ENCODE peak calls at places on chromosome 5, in seven cellular contexts. F is GM03348; Q is RKO; V is GM06990; T is stimulated activated CD8-positive, alpha-beta memory T cell treated with anti-CD3 and anti-CD28 coated beads, Interleukin-12 subunit alpha, Interleukin-12 subunit beta, amount 100 ng/mL, for 1 hour; P is AG08396; X is AG10803. J is an unnamed sample.

GRCh38 chr5:139177809-139178581 is 20.2 kb downstream of the SIL1 start:
- DNase-seq in F (no peak), Q (no peak), V (no peak), T (no peak), P (no peak), X (no peak), J (no peak)

GRCh38 chr5:154092356-154092755 is 53.6 kb downstream of the MFAP3 start:
- DNase-seq in F (peak; percentile 53), Q (no peak), V (no peak), T (no peak), P (peak; percentile 20), X (peak; percentile 89), J (no peak)

GRCh38 chr5:181191526-181192336 is 13.3 kb downstream of the TRIM7 start:
- DNase-seq in F (peak; percentile 93), Q (peak; percentile 92), V (peak; percentile 97), T (peak; percentile 92), P (peak; percentile 96), X (peak; percentile 96), J (no peak)

GRCh38 chr5:115271295-115272060 is 8.8 kb upstream of the PGGT1B start:
- DNase-seq in F (no peak), Q (no peak), V (no peak), T (no peak), P (no peak), X (no peak), J (no peak)

GRCh38 chr5:155850411-155850810 is 476.6 kb upstream of the SGCD start:
- DNase-seq in F (no peak), Q (no peak), V (no peak), T (no peak), P (no peak), X (no peak), J (no peak)

GRCh38 chr5:10199700-10200099 is 50.0 kb downstream of the ATPSCKMT start:
- DNase-seq in F (peak; percentile 44), Q (no peak), V (no peak), T (no peak), P (no peak), X (peak; percentile 83), J (no peak)

GRCh38 chr5:127428748-127429147 is 88.7 kb upstream of the PRRC1 start:
- DNase-seq in F (no peak), Q (no peak), V (no peak), T (no peak), P (no peak), X (no peak), J (no peak)

GRCh38 chr5:178291161-178291561 is 58.6 kb upstream of the PHYKPL start:
- DNase-seq in F (no peak), Q (no peak), V (no peak), T (no peak), P (no peak), X (no peak), J (no peak)